ENCODE peak calls at places on chromosomes 11 and 22, in five cellular contexts. F is H9, O is IMR-90, V is H1, K is neuronal stem cell. Y is an unnamed sample.
A peak's percentile ranks its signal among the peaks of the same experiment; 100 is the strongest.

GRCh38 chr22:41951898-41952474 is at the start of gene SMIM45:
- DNase-seq in F (peak; percentile 74), O (no peak), V (peak; percentile 77), K (peak; percentile 72), Y (no peak)

GRCh38 chr11:131925829-131926228 is 555.4 kb downstream of the NTM start:
- DNase-seq in F (no peak), O (peak; percentile 18), V (no peak), K (no peak), Y (no peak)

GRCh38 chr11:62400760-62401159 is 18.1 kb upstream of the SCGB1A1 start:
- DNase-seq in F (no peak), O (peak; percentile 74), V (no peak), K (no peak), Y (no peak)

GRCh38 chr11:131246589-131247164 is 123.7 kb upstream of the NTM start:
- DNase-seq in F (peak; percentile 86), O (no peak), V (peak; percentile 90), K (peak; percentile 49), Y (peak; percentile 11)

GRCh38 chr11:34140149-34140548 is 34.7 kb downstream of the NAT10 start:
- DNase-seq in F (no peak), O (no peak), V (no peak), K (no peak), Y (no peak)

GRCh38 chr11:1667906-1668305 is 29.1 kb upstream of the KRTAP5-6 start:
- DNase-seq in F (no peak), O (no peak), V (no peak), K (no peak), Y (no peak)

GRCh38 chr11:75330279-75330678 is 21.2 kb downstream of the ARRB1 start:
- DNase-seq in F (no peak), O (peak; percentile 65), V (no peak), K (no peak), Y (no peak)

GRCh38 chr11:13552784-13553183 is 57.0 kb upstream of the PTH start:
- DNase-seq in F (no peak), O (no peak), V (no peak), K (no peak), Y (no peak)

GRCh38 chr11:13016415-13016814 is 7.3 kb downstream of the RASSF10 start:
- DNase-seq in F (no peak), O (no peak), V (no peak), K (no peak), Y (no peak)

GRCh38 chr11:12122083-12122482 is 11.7 kb downstream of the MICAL2 start:
- DNase-seq in F (peak; percentile 74), O (no peak), V (peak; percentile 58), K (no peak), Y (peak; percentile 75)

GRCh38 chr11:133149698-133150097 is 382.6 kb downstream of the OPCML start:
- DNase-seq in F (no peak), O (no peak), V (no peak), K (no peak), Y (no peak)

GRCh38 chr11:85269109-85269508 is 358.0 kb downstream of the DLG2 start:
- DNase-seq in F (no peak), O (no peak), V (no peak), K (no peak), Y (no peak)

GRCh38 chr11:19259487-19260345 is 19.0 kb upstream of the E2F8 start:
- DNase-seq in F (peak; percentile 52), O (peak; percentile 54), V (peak; percentile 83), K (peak; percentile 62), Y (peak; percentile 88)

GRCh38 chr11:125262194-125262824 is 97.8 kb downstream of the PKNOX2 start:
- DNase-seq in F (no peak), O (no peak), V (no peak), K (peak; percentile 33), Y (no peak)

GRCh38 chr11:63762662-63763505 is 5.7 kb downstream of the ZFTA start:
- DNase-seq in F (peak; percentile 58), O (no peak), V (peak; percentile 77), K (peak; percentile 71), Y (peak; percentile 52)

GRCh38 chr11:117171648-117172051 is 6.9 kb upstream of the SIDT2 start:
- DNase-seq in F (no peak), O (peak; percentile 54), V (no peak), K (no peak), Y (no peak)

GRCh38 chr11:62614275-62614674 is 1.2 kb downstream of the ROM1 start:
- DNase-seq in F (no peak), O (no peak), V (no peak), K (no peak), Y (peak; percentile 42)

GRCh38 chr22:19824197-19825015 is 30.3 kb downstream of the GNB1L start:
- DNase-seq in F (no peak), O (no peak), V (peak; percentile 47), K (no peak), Y (peak; percentile 77)

GRCh38 chr11:64239662-64240466 is 1.0 kb upstream of the FKBP2 start:
- DNase-seq in F (no peak), O (no peak), V (no peak), K (no peak), Y (peak; percentile 74)

GRCh38 chr11:57314221-57314973 is 10.4 kb downstream of the TNKS1BP1 start:
- DNase-seq in F (no peak), O (no peak), V (no peak), K (no peak), Y (no peak)

GRCh38 chr11:27672836-27673464 is 27.3 kb downstream of the BDNF start:
- DNase-seq in F (no peak), O (peak; percentile 70), V (no peak), K (no peak), Y (no peak)

GRCh38 chr22:41873391-41873790 is 40.5 kb downstream of the SREBF2 start:
- DNase-seq in F (no peak), O (no peak), V (no peak), K (no peak), Y (no peak)

GRCh38 chr11:35969089-35970046 is 25.5 kb downstream of the LDLRAD3 start:
- DNase-seq in F (no peak), O (peak; percentile 27), V (no peak), K (no peak), Y (no peak)

GRCh38 chr11:64842366-64842759 is 2.1 kb downstream of the CDC42BPG start:
- DNase-seq in F (no peak), O (no peak), V (no peak), K (no peak), Y (peak; percentile 93)

GRCh38 chr11:122796128-122796717 is 42.1 kb upstream of the CRTAM start:
- DNase-seq in F (peak; percentile 77), O (peak; percentile 36), V (peak; percentile 92), K (peak; percentile 29), Y (peak; percentile 80)

GRCh38 chr11:128324531-128325141 is 262.7 kb downstream of the ETS1 start:
- DNase-seq in F (no peak), O (no peak), V (no peak), K (no peak), Y (no peak)

GRCh38 chr11:24773326-24773725 is 276.5 kb downstream of the LUZP2 start:
- DNase-seq in F (no peak), O (no peak), V (no peak), K (no peak), Y (peak; percentile 10)

GRCh38 chr11:94400839-94401772 is at the start of gene GPR83:
- DNase-seq in F (peak; percentile 64), O (peak; percentile 12), V (peak; percentile 59), K (peak; percentile 49), Y (no peak)

GRCh38 chr11:67496113-67496512 is 9.1 kb downstream of the PITPNM1 start:
- DNase-seq in F (no peak), O (no peak), V (no peak), K (no peak), Y (no peak)

GRCh38 chr22:41929158-41929896 is 2.7 kb upstream of the TNFRSF13C start:
- DNase-seq in F (no peak), O (no peak), V (no peak), K (no peak), Y (no peak)

GRCh38 chr11:110776091-110776490 is 63.9 kb upstream of the ARHGAP20 start:
- DNase-seq in F (no peak), O (peak; percentile 15), V (no peak), K (no peak), Y (no peak)

GRCh38 chr11:92297551-92298237 is 73.1 kb downstream of the FAT3 start:
- DNase-seq in F (no peak), O (no peak), V (no peak), K (no peak), Y (no peak)

GRCh38 chr22:35728639-35729308 is 11.1 kb downstream of the APOL5 start:
- DNase-seq in F (no peak), O (no peak), V (no peak), K (no peak), Y (no peak)

GRCh38 chr11:17102447-17102846 is 25.0 kb upstream of the RPS13 start:
- DNase-seq in F (no peak), O (no peak), V (no peak), K (no peak), Y (no peak)

GRCh38 chr22:48779211-48779643 is 1048.4 kb downstream of the BRD1 start:
- DNase-seq in F (no peak), O (no peak), V (peak; percentile 43), K (no peak), Y (no peak)

GRCh38 chr11:65293909-65294381 is 20.7 kb upstream of the CDC42EP2 start:
- DNase-seq in F (no peak), O (no peak), V (no peak), K (no peak), Y (no peak)

GRCh38 chr11:23866641-23867040 is 630.2 kb upstream of the LUZP2 start:
- DNase-seq in F (no peak), O (peak; percentile 60), V (no peak), K (no peak), Y (no peak)

GRCh38 chr11:46242961-46243795 is 34.3 kb upstream of the CREB3L1 start:
- DNase-seq in F (peak; percentile 96), O (peak; percentile 97), V (peak; percentile 97), K (peak; percentile 89), Y (peak; percentile 97)
- H4K8ac ChIP-seq in F (no peak overlapping the region), O (peak overlapping the region; percentile 100), V (peak overlapping the region; percentile 89), K (no peak overlapping the region), Y (peak overlapping the region; percentile 98)

DNA sequence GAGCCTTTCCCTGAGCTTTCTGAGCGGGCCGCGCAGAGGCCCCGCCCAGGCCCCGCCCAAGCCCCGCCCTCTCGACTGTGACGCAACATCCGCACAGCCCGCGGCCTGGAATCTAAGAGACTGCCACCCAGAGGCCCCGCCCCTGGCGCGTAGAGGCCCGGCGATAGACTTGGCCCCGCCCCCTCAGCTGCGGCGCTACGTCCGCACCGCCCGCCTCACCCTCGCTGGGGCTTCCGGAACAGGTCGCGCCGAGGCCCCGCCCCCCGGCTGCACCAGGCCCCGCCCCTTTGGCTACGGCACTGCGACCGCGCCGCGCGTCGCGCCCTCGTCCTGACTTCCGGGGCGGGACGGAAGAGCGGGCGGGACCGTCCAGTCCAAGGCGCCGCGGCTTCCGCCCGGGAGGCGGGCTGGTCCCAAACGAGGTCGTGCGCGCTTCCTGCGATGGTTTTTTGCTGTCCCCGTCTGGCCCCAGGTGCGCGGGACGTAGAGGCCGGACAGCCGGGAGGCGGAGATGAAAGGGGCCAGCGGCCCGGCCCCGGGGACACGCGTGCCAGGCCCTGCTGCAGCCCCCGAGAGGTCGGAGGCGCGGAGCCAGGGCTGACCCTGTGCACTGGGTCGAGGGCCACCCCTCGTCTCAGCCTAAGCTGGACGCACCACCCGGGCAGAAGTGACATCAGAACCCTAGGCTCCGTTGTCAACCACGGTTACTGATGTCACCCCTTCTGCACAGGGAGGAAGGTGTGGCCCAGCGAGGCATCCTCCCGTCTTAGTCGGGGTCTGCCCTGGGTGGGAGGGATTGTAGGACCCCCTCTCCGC is 59.0 kb upstream of the WNT7B start:
- DNase-seq in F (peak; percentile 100), O (peak; percentile 98), V (peak; percentile 100), K (peak; percentile 99), Y (peak; percentile 100)
- H3K14ac ChIP-seq in F (no peak overlapping the region), O (peak overlapping the region; percentile 95), V (no peak overlapping the region), K (peak overlapping the region; percentile 59), Y (peak overlapping the region; percentile 86)

GRCh38 chr11:76701701-76702100 is 31.2 kb upstream of the LRRC32 start:
- DNase-seq in F (no peak), O (peak; percentile 63), V (no peak), K (no peak), Y (peak; percentile 96)
- H4K8ac ChIP-seq in F (no peak overlapping the region), O (peak overlapping the region; percentile 6), V (no peak overlapping the region), K (no peak overlapping the region), Y (peak overlapping the region; percentile 80)

GRCh38 chr11:118535261-118535660 is 4.3 kb downstream of the TMEM25 start:
- DNase-seq in F (no peak), O (no peak), V (no peak), K (no peak), Y (no peak)
- H3K14ac ChIP-seq in F (no peak overlapping the region), O (no peak overlapping the region), V (no peak overlapping the region), K (no peak overlapping the region), Y (no peak overlapping the region)

Y was measured in trophoblast cell.